ENCODE peak calls at places on chromosomes 1 and 21, in six cellular contexts. One of them, this sample, is unnamed. For H3K9me3, the result is how much of the 10 kb centered on the place peaks cover.

GRCh38 chr1:231973840-231974239 is 347.2 kb downstream of the DISC1 start:
- DNase-seq in fibroblast of lung: peak
- DNase-seq in A549: no peak
- DNase-seq in Peyer's patch: no peak
- DNase-seq in SK-N-MC: no peak
- DNase-seq in heart left ventricle: no peak
- DNase-seq in this sample: no peak

GRCh38 chr1:25064465-25065238 is 134.6 kb upstream of the RUNX3 start:
- DNase-seq in A549: no peak
- DNase-seq in Peyer's patch: no peak
- DNase-seq in heart left ventricle: no peak
- DNase-seq in fibroblast of lung: no peak
- DNase-seq in SK-N-MC: no peak
- DNase-seq in this sample: no peak

GRCh38 chr1:219209578-219209977 is 35.9 kb downstream of the LYPLAL1 start:
- DNase-seq in Peyer's patch: no peak
- DNase-seq in heart left ventricle: no peak
- DNase-seq in A549: peak
- DNase-seq in fibroblast of lung: peak
- DNase-seq in SK-N-MC: no peak
- DNase-seq in this sample: no peak

GRCh38 chr1:35586808-35587207 is 13.7 kb downstream of the TFAP2E start:
- DNase-seq in Peyer's patch: no peak
- DNase-seq in fibroblast of lung: no peak
- DNase-seq in SK-N-MC: no peak
- DNase-seq in heart left ventricle: no peak
- DNase-seq in A549: no peak
- DNase-seq in this sample: no peak

GRCh38 chr1:40384413-40384762 is 10.9 kb downstream of the SMAP2 start:
- DNase-seq in fibroblast of lung: no peak
- DNase-seq in Peyer's patch: no peak
- DNase-seq in A549: no peak
- DNase-seq in heart left ventricle: no peak
- DNase-seq in SK-N-MC: no peak
- DNase-seq in this sample: no peak

GRCh38 chr1:27862671-27863551 is 9.4 kb upstream of the THEMIS2 start:
- DNase-seq in SK-N-MC: no peak
- DNase-seq in fibroblast of lung: peak
- DNase-seq in heart left ventricle: peak
- DNase-seq in Peyer's patch: peak
- DNase-seq in A549: peak
- DNase-seq in this sample: peak

GRCh38 chr1:29346573-29346972 is 110.3 kb downstream of the PTPRU start:
- DNase-seq in SK-N-MC: no peak
- DNase-seq in fibroblast of lung: no peak
- DNase-seq in A549: no peak
- DNase-seq in Peyer's patch: no peak
- DNase-seq in heart left ventricle: no peak
- DNase-seq in this sample: no peak

GRCh38 chr21:39866093-39866492 is 1.1 kb upstream of the PCP4 start:
- DNase-seq in SK-N-MC: no peak
- DNase-seq in Peyer's patch: no peak
- DNase-seq in A549: no peak
- DNase-seq in fibroblast of lung: no peak
- DNase-seq in heart left ventricle: no peak
- DNase-seq in this sample: no peak

GRCh38 chr1:36119451-36119850 is 5.6 kb downstream of the COL8A2 start:
- DNase-seq in fibroblast of lung: peak
- DNase-seq in Peyer's patch: no peak
- DNase-seq in SK-N-MC: no peak
- DNase-seq in A549: no peak
- DNase-seq in heart left ventricle: no peak
- DNase-seq in this sample: no peak

GRCh38 chr1:38127432-38127831 is 80.8 kb upstream of the POU3F1 start:
- DNase-seq in A549: no peak
- DNase-seq in SK-N-MC: no peak
- DNase-seq in fibroblast of lung: no peak
- DNase-seq in Peyer's patch: no peak
- DNase-seq in heart left ventricle: no peak
- DNase-seq in this sample: no peak

GRCh38 chr1:79708646-79709237 is 702.2 kb upstream of the ADGRL4 start:
- DNase-seq in heart left ventricle: no peak
- DNase-seq in fibroblast of lung: no peak
- DNase-seq in A549: no peak
- DNase-seq in SK-N-MC: no peak
- DNase-seq in Peyer's patch: no peak
- DNase-seq in this sample: no peak
- H3K4me3 ChIP-seq in heart left ventricle: no peak
- H3K4me3 ChIP-seq in fibroblast of lung: no peak
- H3K4me3 ChIP-seq in A549: no peak
- H3K4me3 ChIP-seq in SK-N-MC: no peak
- H3K4me3 ChIP-seq in Peyer's patch: no peak
- H3K4me3 ChIP-seq in this sample: no peak

GRCh38 chr1:245495681-245496080 is 340.9 kb downstream of the KIF26B start:
- DNase-seq in SK-N-MC: no peak
- DNase-seq in heart left ventricle: no peak
- DNase-seq in fibroblast of lung: no peak
- DNase-seq in Peyer's patch: no peak
- DNase-seq in A549: no peak
- DNase-seq in this sample: no peak
- H3K9me3 ChIP-seq in SK-N-MC: under half
- H3K9me3 ChIP-seq in heart left ventricle: under half
- H3K9me3 ChIP-seq in fibroblast of lung: under half
- H3K9me3 ChIP-seq in Peyer's patch: under half
- H3K9me3 ChIP-seq in A549: under half
- H3K9me3 ChIP-seq in this sample: under half

GRCh38 chr1:16440150-16440479 is 409 bp upstream of the NECAP2 start:
- DNase-seq in fibroblast of lung: peak
- DNase-seq in heart left ventricle: no peak
- DNase-seq in SK-N-MC: no peak
- DNase-seq in A549: no peak
- DNase-seq in Peyer's patch: no peak
- DNase-seq in this sample: no peak
- H3K4me3 ChIP-seq in fibroblast of lung: peak
- H3K4me3 ChIP-seq in heart left ventricle: peak
- H3K4me3 ChIP-seq in SK-N-MC: peak
- H3K4me3 ChIP-seq in A549: peak
- H3K4me3 ChIP-seq in Peyer's patch: peak
- H3K4me3 ChIP-seq in this sample: peak

DNA sequence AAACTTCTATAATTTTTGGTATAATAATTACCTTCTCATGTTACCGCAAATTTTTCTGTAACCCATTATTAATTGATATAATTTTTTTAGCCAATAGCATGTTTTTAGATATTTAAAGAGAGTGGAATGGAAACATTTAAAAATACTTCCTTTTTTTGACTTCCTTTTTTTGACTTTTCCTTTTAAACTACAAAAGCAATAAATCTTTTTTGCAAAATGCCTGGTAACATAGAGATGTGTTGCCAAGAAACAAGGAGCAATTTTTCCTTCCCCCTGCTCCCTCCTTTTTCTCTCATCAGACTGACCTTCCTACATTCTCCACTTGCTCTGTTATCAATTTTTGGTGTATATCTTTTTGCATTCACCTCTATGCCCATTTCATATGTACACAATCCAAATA is 666.2 kb downstream of the ADGRL2 start:
- DNase-seq in A549: no peak
- DNase-seq in fibroblast of lung: no peak
- DNase-seq in heart left ventricle: no peak
- DNase-seq in SK-N-MC: no peak
- DNase-seq in Peyer's patch: no peak
- DNase-seq in this sample: no peak
- H3K9me3 ChIP-seq in A549: under half
- H3K9me3 ChIP-seq in fibroblast of lung: under half
- H3K9me3 ChIP-seq in heart left ventricle: under half
- H3K9me3 ChIP-seq in SK-N-MC: under half
- H3K9me3 ChIP-seq in Peyer's patch: under half
- H3K9me3 ChIP-seq in this sample: under half

GRCh38 chr1:182631954-182632353 is 27.8 kb upstream of the RGS16 start:
- DNase-seq in heart left ventricle: no peak
- DNase-seq in SK-N-MC: no peak
- DNase-seq in fibroblast of lung: no peak
- DNase-seq in A549: no peak
- DNase-seq in Peyer's patch: no peak
- DNase-seq in this sample: no peak

GRCh38 chr1:182628657-182629056 is 24.5 kb upstream of the RGS16 start:
- DNase-seq in A549: no peak
- DNase-seq in Peyer's patch: no peak
- DNase-seq in fibroblast of lung: no peak
- DNase-seq in SK-N-MC: no peak
- DNase-seq in heart left ventricle: no peak
- DNase-seq in this sample: no peak

GRCh38 chr1:182631058-182631677 is 27.0 kb upstream of the RGS16 start:
- DNase-seq in A549: no peak
- DNase-seq in fibroblast of lung: no peak
- DNase-seq in heart left ventricle: no peak
- DNase-seq in SK-N-MC: no peak
- DNase-seq in Peyer's patch: no peak
- DNase-seq in this sample: no peak

GRCh38 chr1:182629674-182630073 is 25.5 kb upstream of the RGS16 start:
- DNase-seq in fibroblast of lung: no peak
- DNase-seq in heart left ventricle: no peak
- DNase-seq in Peyer's patch: peak
- DNase-seq in A549: no peak
- DNase-seq in SK-N-MC: no peak
- DNase-seq in this sample: no peak

DNA sequence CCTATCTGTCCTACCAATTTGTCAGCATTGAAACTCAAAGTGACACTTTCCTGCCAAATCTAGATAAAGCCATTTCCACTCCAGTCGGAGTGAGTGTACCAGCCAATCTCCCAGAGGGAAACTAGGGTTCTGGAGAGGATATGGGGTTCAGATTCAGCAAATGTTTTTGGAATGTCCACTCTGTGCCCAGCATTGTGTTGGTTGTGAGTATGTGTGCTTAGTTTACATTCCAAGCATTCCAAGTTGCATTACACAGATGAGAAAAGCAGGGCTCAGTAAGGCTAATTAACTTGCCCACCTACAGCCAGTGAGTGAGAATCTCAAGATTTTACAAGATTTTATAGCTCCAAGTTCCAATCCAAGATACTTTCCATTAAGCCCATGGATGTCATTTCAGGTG is 26.4 kb upstream of the RGS16 start:
- DNase-seq in heart left ventricle: no peak
- DNase-seq in A549: no peak
- DNase-seq in Peyer's patch: no peak
- DNase-seq in SK-N-MC: no peak
- DNase-seq in fibroblast of lung: peak
- DNase-seq in this sample: no peak
- H3K4me3 ChIP-seq in heart left ventricle: no peak
- H3K4me3 ChIP-seq in A549: no peak
- H3K4me3 ChIP-seq in Peyer's patch: no peak
- H3K4me3 ChIP-seq in SK-N-MC: no peak
- H3K4me3 ChIP-seq in fibroblast of lung: no peak
- H3K4me3 ChIP-seq in this sample: no peak

GRCh38 chr1:66384258-66384657 is 149.7 kb upstream of the SGIP1 start:
- DNase-seq in A549: no peak
- DNase-seq in heart left ventricle: no peak
- DNase-seq in Peyer's patch: no peak
- DNase-seq in SK-N-MC: no peak
- DNase-seq in fibroblast of lung: no peak
- DNase-seq in this sample: no peak

GRCh38 chr1:66383168-66383567 is 150.8 kb upstream of the SGIP1 start:
- DNase-seq in heart left ventricle: no peak
- DNase-seq in Peyer's patch: no peak
- DNase-seq in A549: no peak
- DNase-seq in SK-N-MC: no peak
- DNase-seq in fibroblast of lung: peak
- DNase-seq in this sample: no peak

GRCh38 chr1:66380452-66381212 is 153.3 kb upstream of the SGIP1 start:
- DNase-seq in A549: no peak
- DNase-seq in Peyer's patch: peak
- DNase-seq in fibroblast of lung: no peak
- DNase-seq in SK-N-MC: no peak
- DNase-seq in heart left ventricle: no peak
- DNase-seq in this sample: no peak

GRCh38 chr1:66381626-66382275 is 152.2 kb upstream of the SGIP1 start:
- DNase-seq in fibroblast of lung: no peak
- DNase-seq in heart left ventricle: no peak
- DNase-seq in Peyer's patch: no peak
- DNase-seq in SK-N-MC: no peak
- DNase-seq in A549: no peak
- DNase-seq in this sample: no peak

GRCh38 chr1:66383602-66384001 is 150.4 kb upstream of the SGIP1 start:
- DNase-seq in Peyer's patch: no peak
- DNase-seq in heart left ventricle: no peak
- DNase-seq in SK-N-MC: no peak
- DNase-seq in fibroblast of lung: no peak
- DNase-seq in A549: no peak
- DNase-seq in this sample: no peak
- H3K9me3 ChIP-seq in Peyer's patch: under half
- H3K9me3 ChIP-seq in heart left ventricle: under half
- H3K9me3 ChIP-seq in SK-N-MC: under half
- H3K9me3 ChIP-seq in fibroblast of lung: under half
- H3K9me3 ChIP-seq in A549: under half
- H3K9me3 ChIP-seq in this sample: under half

DNA sequence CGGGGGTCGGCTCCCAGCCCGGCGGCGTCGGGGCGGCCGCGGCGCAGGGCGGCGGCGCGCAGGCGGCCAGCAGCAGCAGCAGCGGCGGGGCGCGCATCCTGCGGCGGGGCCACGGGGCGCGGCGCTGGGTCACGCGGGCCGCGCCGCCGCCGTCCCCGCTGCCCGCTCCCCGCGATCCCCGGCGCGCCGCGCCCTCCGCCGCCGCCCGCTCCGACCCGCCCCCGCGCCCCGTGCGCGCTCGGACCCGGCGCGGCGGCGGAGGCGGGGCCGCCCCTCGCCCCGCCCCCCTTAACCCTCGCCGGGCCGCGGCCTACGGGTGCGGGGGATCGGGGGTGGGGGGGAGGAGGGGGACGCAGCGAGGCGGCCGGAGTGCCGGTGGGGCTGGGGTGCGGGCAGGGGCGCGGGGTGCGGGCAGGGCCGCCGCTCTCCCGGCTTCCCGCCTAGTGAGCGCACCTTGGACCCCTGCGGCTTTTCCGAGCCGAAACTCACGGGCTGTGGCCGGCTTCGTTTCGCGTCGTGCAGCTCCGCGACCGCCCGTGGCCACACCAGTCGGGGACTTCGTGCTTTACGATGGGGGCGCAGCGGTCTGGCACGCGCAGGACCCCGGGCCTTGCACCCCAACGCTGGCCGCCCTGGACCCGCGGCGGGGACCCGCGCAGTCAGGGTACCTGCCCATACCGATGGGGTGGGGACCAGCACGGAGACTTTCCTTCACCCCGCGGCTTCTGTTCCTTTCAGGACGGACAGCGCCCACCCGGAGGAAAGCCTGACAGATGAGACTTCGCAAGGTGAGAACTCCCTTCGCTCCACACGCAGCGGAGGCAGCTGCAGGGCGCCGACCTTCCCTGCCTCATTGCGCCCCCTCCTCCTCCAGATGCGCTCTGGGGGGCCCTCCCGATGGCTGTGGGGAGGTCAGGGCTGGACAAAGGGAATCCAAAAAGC is at the start of gene FNDC10:
- DNase-seq in SK-N-MC: no peak
- DNase-seq in A549: no peak
- DNase-seq in Peyer's patch: no peak
- DNase-seq in fibroblast of lung: no peak
- DNase-seq in heart left ventricle: peak
- DNase-seq in this sample: peak
- H3K4me3 ChIP-seq in SK-N-MC: peak
- H3K4me3 ChIP-seq in A549: peak
- H3K4me3 ChIP-seq in Peyer's patch: peak
- H3K4me3 ChIP-seq in fibroblast of lung: no peak
- H3K4me3 ChIP-seq in heart left ventricle: peak
- H3K4me3 ChIP-seq in this sample: peak

This sample was measured in heart right ventricle.